ENCODE peak calls at places on chromosomes 16 and 17, in four cellular contexts. One of them, this sample, is unnamed.
A peak's percentile ranks its signal among the peaks of the same experiment; 100 is the strongest.

GRCh38 chr17:21376835-21377690 is 906 bp downstream of the KCNJ12 start:
- DNase-seq in nephron progenitor cell: peak; percentile 28
- DNase-seq in stimulated activated CD8-positive, alpha-beta memory T cell treated with anti-CD3 and anti-CD28 coated beads, Interleukin-12 subunit alpha, Interleukin-12 subunit beta, amount 100 ng/mL, for 1 hour: no peak
- DNase-seq in NCI-H146: peak; percentile 15
- DNase-seq in this sample: no peak

GRCh38 chr17:77253611-77254051 is 112.9 kb downstream of the SEC14L1 start:
- DNase-seq in nephron progenitor cell: no peak
- DNase-seq in stimulated activated CD8-positive, alpha-beta memory T cell treated with anti-CD3 and anti-CD28 coated beads, Interleukin-12 subunit alpha, Interleukin-12 subunit beta, amount 100 ng/mL, for 1 hour: no peak
- DNase-seq in NCI-H146: no peak
- DNase-seq in this sample: no peak

GRCh38 chr17:66918896-66919295 is 45.6 kb upstream of the CACNG4 start:
- DNase-seq in NCI-H146: no peak
- DNase-seq in stimulated activated CD8-positive, alpha-beta memory T cell treated with anti-CD3 and anti-CD28 coated beads, Interleukin-12 subunit alpha, Interleukin-12 subunit beta, amount 100 ng/mL, for 1 hour: no peak
- DNase-seq in nephron progenitor cell: no peak
- DNase-seq in this sample: no peak

GRCh38 chr16:70688266-70688742 is 2.5 kb upstream of the MTSS2 start:
- DNase-seq in stimulated activated CD8-positive, alpha-beta memory T cell treated with anti-CD3 and anti-CD28 coated beads, Interleukin-12 subunit alpha, Interleukin-12 subunit beta, amount 100 ng/mL, for 1 hour: no peak
- DNase-seq in nephron progenitor cell: no peak
- DNase-seq in NCI-H146: no peak
- DNase-seq in this sample: no peak

GRCh38 chr17:77881545-77881944 is 77.0 kb upstream of the TNRC6C start:
- DNase-seq in nephron progenitor cell: peak; percentile 33
- DNase-seq in NCI-H146: no peak
- DNase-seq in stimulated activated CD8-positive, alpha-beta memory T cell treated with anti-CD3 and anti-CD28 coated beads, Interleukin-12 subunit alpha, Interleukin-12 subunit beta, amount 100 ng/mL, for 1 hour: peak; percentile 54
- DNase-seq in this sample: no peak

GRCh38 chr17:65139045-65139764 is 2.0 kb downstream of the RGS9 start:
- DNase-seq in NCI-H146: peak; percentile 38
- DNase-seq in nephron progenitor cell: no peak
- DNase-seq in stimulated activated CD8-positive, alpha-beta memory T cell treated with anti-CD3 and anti-CD28 coated beads, Interleukin-12 subunit alpha, Interleukin-12 subunit beta, amount 100 ng/mL, for 1 hour: no peak
- DNase-seq in this sample: no peak

GRCh38 chr16:83701494-83701893 is 106.3 kb upstream of the HSBP1 start:
- DNase-seq in NCI-H146: no peak
- DNase-seq in nephron progenitor cell: peak; percentile 94
- DNase-seq in stimulated activated CD8-positive, alpha-beta memory T cell treated with anti-CD3 and anti-CD28 coated beads, Interleukin-12 subunit alpha, Interleukin-12 subunit beta, amount 100 ng/mL, for 1 hour: no peak
- DNase-seq in this sample: no peak

GRCh38 chr17:46818319-46818928 is at the start of gene WNT3:
- DNase-seq in stimulated activated CD8-positive, alpha-beta memory T cell treated with anti-CD3 and anti-CD28 coated beads, Interleukin-12 subunit alpha, Interleukin-12 subunit beta, amount 100 ng/mL, for 1 hour: peak; percentile 35
- DNase-seq in nephron progenitor cell: peak; percentile 63
- DNase-seq in NCI-H146: peak; percentile 42
- DNase-seq in this sample: peak; percentile 59

GRCh38 chr17:57645950-57646686 is 99.0 kb downstream of the CCDC182 start:
- DNase-seq in nephron progenitor cell: no peak
- DNase-seq in stimulated activated CD8-positive, alpha-beta memory T cell treated with anti-CD3 and anti-CD28 coated beads, Interleukin-12 subunit alpha, Interleukin-12 subunit beta, amount 100 ng/mL, for 1 hour: no peak
- DNase-seq in NCI-H146: no peak
- DNase-seq in this sample: no peak

GRCh38 chr17:2712300-2713043 is 908 bp upstream of the CLUH start:
- DNase-seq in NCI-H146: peak; percentile 28
- DNase-seq in stimulated activated CD8-positive, alpha-beta memory T cell treated with anti-CD3 and anti-CD28 coated beads, Interleukin-12 subunit alpha, Interleukin-12 subunit beta, amount 100 ng/mL, for 1 hour: no peak
- DNase-seq in nephron progenitor cell: no peak
- DNase-seq in this sample: no peak

GRCh38 chr17:32323784-32324590 is 18.0 kb downstream of the C17orf75 start:
- DNase-seq in nephron progenitor cell: no peak
- DNase-seq in NCI-H146: no peak
- DNase-seq in stimulated activated CD8-positive, alpha-beta memory T cell treated with anti-CD3 and anti-CD28 coated beads, Interleukin-12 subunit alpha, Interleukin-12 subunit beta, amount 100 ng/mL, for 1 hour: no peak
- DNase-seq in this sample: no peak

GRCh38 chr16:88356727-88357199 is 26.0 kb upstream of the ZNF469 start:
- DNase-seq in NCI-H146: no peak
- DNase-seq in stimulated activated CD8-positive, alpha-beta memory T cell treated with anti-CD3 and anti-CD28 coated beads, Interleukin-12 subunit alpha, Interleukin-12 subunit beta, amount 100 ng/mL, for 1 hour: no peak
- DNase-seq in nephron progenitor cell: no peak
- DNase-seq in this sample: no peak

GRCh38 chr17:5437721-5438317 is 1.1 kb downstream of the C1QBP start:
- DNase-seq in nephron progenitor cell: no peak
- DNase-seq in stimulated activated CD8-positive, alpha-beta memory T cell treated with anti-CD3 and anti-CD28 coated beads, Interleukin-12 subunit alpha, Interleukin-12 subunit beta, amount 100 ng/mL, for 1 hour: no peak
- DNase-seq in NCI-H146: no peak
- DNase-seq in this sample: no peak

GRCh38 chr17:62792122-62792800 is 15.9 kb downstream of the MARCHF10 start:
- DNase-seq in NCI-H146: no peak
- DNase-seq in nephron progenitor cell: no peak
- DNase-seq in stimulated activated CD8-positive, alpha-beta memory T cell treated with anti-CD3 and anti-CD28 coated beads, Interleukin-12 subunit alpha, Interleukin-12 subunit beta, amount 100 ng/mL, for 1 hour: no peak
- DNase-seq in this sample: no peak

GRCh38 chr16:77971306-77972131 is 50.8 kb upstream of the CLEC3A start:
- DNase-seq in stimulated activated CD8-positive, alpha-beta memory T cell treated with anti-CD3 and anti-CD28 coated beads, Interleukin-12 subunit alpha, Interleukin-12 subunit beta, amount 100 ng/mL, for 1 hour: peak; percentile 67
- DNase-seq in nephron progenitor cell: peak; percentile 90
- DNase-seq in NCI-H146: peak; percentile 63
- DNase-seq in this sample: no peak

GRCh38 chr16:87344931-87345631 is 27.9 kb upstream of the C16orf95 start:
- DNase-seq in NCI-H146: no peak
- DNase-seq in stimulated activated CD8-positive, alpha-beta memory T cell treated with anti-CD3 and anti-CD28 coated beads, Interleukin-12 subunit alpha, Interleukin-12 subunit beta, amount 100 ng/mL, for 1 hour: peak; percentile 15
- DNase-seq in nephron progenitor cell: no peak
- DNase-seq in this sample: no peak

GRCh38 chr17:61452301-61453290 is at the start of gene TBX4:
- DNase-seq in stimulated activated CD8-positive, alpha-beta memory T cell treated with anti-CD3 and anti-CD28 coated beads, Interleukin-12 subunit alpha, Interleukin-12 subunit beta, amount 100 ng/mL, for 1 hour: no peak
- DNase-seq in NCI-H146: no peak
- DNase-seq in nephron progenitor cell: peak; percentile 58
- DNase-seq in this sample: no peak

GRCh38 chr17:46212634-46213435 is 19.6 kb upstream of the KANSL1 start:
- DNase-seq in nephron progenitor cell: peak; percentile 47
- DNase-seq in NCI-H146: peak; percentile 55
- DNase-seq in stimulated activated CD8-positive, alpha-beta memory T cell treated with anti-CD3 and anti-CD28 coated beads, Interleukin-12 subunit alpha, Interleukin-12 subunit beta, amount 100 ng/mL, for 1 hour: peak; percentile 56
- DNase-seq in this sample: peak; percentile 52

GRCh38 chr17:1002771-1003555 is 6.0 kb downstream of the TIMM22 start:
- DNase-seq in nephron progenitor cell: no peak
- DNase-seq in stimulated activated CD8-positive, alpha-beta memory T cell treated with anti-CD3 and anti-CD28 coated beads, Interleukin-12 subunit alpha, Interleukin-12 subunit beta, amount 100 ng/mL, for 1 hour: no peak
- DNase-seq in NCI-H146: peak; percentile 13
- DNase-seq in this sample: no peak

GRCh38 chr16:85715169-85716015 is 26.6 kb upstream of the GINS2 start:
- DNase-seq in NCI-H146: peak; percentile 71
- DNase-seq in nephron progenitor cell: no peak
- DNase-seq in stimulated activated CD8-positive, alpha-beta memory T cell treated with anti-CD3 and anti-CD28 coated beads, Interleukin-12 subunit alpha, Interleukin-12 subunit beta, amount 100 ng/mL, for 1 hour: no peak
- DNase-seq in this sample: peak; percentile 75

GRCh38 chr16:89435051-89435450 is 55.3 kb downstream of the ANKRD11 start:
- DNase-seq in stimulated activated CD8-positive, alpha-beta memory T cell treated with anti-CD3 and anti-CD28 coated beads, Interleukin-12 subunit alpha, Interleukin-12 subunit beta, amount 100 ng/mL, for 1 hour: no peak
- DNase-seq in NCI-H146: no peak
- DNase-seq in nephron progenitor cell: no peak
- DNase-seq in this sample: no peak

GRCh38 chr17:69047368-69048263 is 13.1 kb downstream of the ABCA9 start:
- DNase-seq in stimulated activated CD8-positive, alpha-beta memory T cell treated with anti-CD3 and anti-CD28 coated beads, Interleukin-12 subunit alpha, Interleukin-12 subunit beta, amount 100 ng/mL, for 1 hour: no peak
- DNase-seq in NCI-H146: no peak
- DNase-seq in nephron progenitor cell: peak; percentile 8
- DNase-seq in this sample: no peak

GRCh38 chr17:82289822-82290541 is 16.5 kb upstream of the CSNK1D start:
- DNase-seq in NCI-H146: no peak
- DNase-seq in stimulated activated CD8-positive, alpha-beta memory T cell treated with anti-CD3 and anti-CD28 coated beads, Interleukin-12 subunit alpha, Interleukin-12 subunit beta, amount 100 ng/mL, for 1 hour: no peak
- DNase-seq in nephron progenitor cell: no peak
- DNase-seq in this sample: no peak

GRCh38 chr17:2905269-2905668 is 109.0 kb downstream of the RAP1GAP2 start:
- DNase-seq in stimulated activated CD8-positive, alpha-beta memory T cell treated with anti-CD3 and anti-CD28 coated beads, Interleukin-12 subunit alpha, Interleukin-12 subunit beta, amount 100 ng/mL, for 1 hour: no peak
- DNase-seq in NCI-H146: no peak
- DNase-seq in nephron progenitor cell: no peak
- DNase-seq in this sample: no peak

GRCh38 chr17:62732125-62732524 is 76.0 kb downstream of the MARCHF10 start:
- DNase-seq in stimulated activated CD8-positive, alpha-beta memory T cell treated with anti-CD3 and anti-CD28 coated beads, Interleukin-12 subunit alpha, Interleukin-12 subunit beta, amount 100 ng/mL, for 1 hour: no peak
- DNase-seq in NCI-H146: no peak
- DNase-seq in nephron progenitor cell: no peak
- DNase-seq in this sample: no peak

GRCh38 chr16:70253291-70254094 is 1.8 kb upstream of the EXOSC6 start:
- DNase-seq in nephron progenitor cell: peak; percentile 67
- DNase-seq in NCI-H146: no peak
- DNase-seq in stimulated activated CD8-positive, alpha-beta memory T cell treated with anti-CD3 and anti-CD28 coated beads, Interleukin-12 subunit alpha, Interleukin-12 subunit beta, amount 100 ng/mL, for 1 hour: no peak
- DNase-seq in this sample: peak; percentile 5

GRCh38 chr17:16013943-16014407 is 14.4 kb downstream of the TTC19 start:
- DNase-seq in NCI-H146: peak; percentile 10
- DNase-seq in nephron progenitor cell: no peak
- DNase-seq in stimulated activated CD8-positive, alpha-beta memory T cell treated with anti-CD3 and anti-CD28 coated beads, Interleukin-12 subunit alpha, Interleukin-12 subunit beta, amount 100 ng/mL, for 1 hour: no peak
- DNase-seq in this sample: no peak

This sample was measured in NCI-H2171.